ENCODE peak calls at places on chromosomes 7 and 10, in five cellular contexts. T, A, R, M and Z are unnamed samples.

GRCh38 chr7:100840470-100841100 is 11.9 kb upstream of the SLC12A9 start:
- DNase-seq in T (peak), M (no peak), R (no peak), A (no peak), Z (no peak)

GRCh38 chr7:25894002-25894901 is 257.7 kb upstream of the NFE2L3 start:
- DNase-seq in R (peak), T (no peak), M (no peak), A (no peak), Z (no peak)

GRCh38 chr7:20217193-20217948 is at the start of gene MACC1:
- DNase-seq in M (no peak), A (no peak), T (peak), R (peak), Z (peak)

GRCh38 chr10:131445623-131446022 is 134.1 kb upstream of the TCERG1L start:
- DNase-seq in T (peak), M (no peak), A (no peak), R (no peak), Z (no peak)

GRCh38 chr7:98213296-98213873 is 2.1 kb downstream of the BHLHA15 start:
- DNase-seq in T (peak), M (no peak), R (peak), A (no peak), Z (no peak)

GRCh38 chr10:5291501-5292195 is 73.1 kb upstream of the UCN3 start:
- DNase-seq in R (peak), M (no peak), A (no peak), T (no peak), Z (no peak)

GRCh38 chr10:74179124-74179710 is 28.2 kb downstream of the ADK start:
- DNase-seq in T (no peak), M (no peak), R (no peak), A (no peak), Z (no peak)

GRCh38 chr10:17075510-17075909 is 54.1 kb downstream of the CUBN start:
- DNase-seq in T (no peak), A (peak), M (no peak), R (no peak), Z (no peak)

GRCh38 chr7:46637793-46638735 is 717.0 kb upstream of the IGFBP3 start:
- DNase-seq in M (no peak), A (no peak), T (no peak), R (no peak), Z (no peak)

GRCh38 chr7:111486472-111487142 is 75.7 kb downstream of the IMMP2L start:
- DNase-seq in A (peak), T (no peak), M (no peak), R (no peak), Z (no peak)

GRCh38 chr7:25095516-25096345 is 29.3 kb downstream of the CYCS start:
- DNase-seq in T (no peak), R (no peak), A (no peak), M (no peak), Z (no peak)

GRCh38 chr7:90211391-90212148 is at the start of gene STEAP2:
- DNase-seq in M (peak), T (peak), A (peak), R (peak), Z (peak)

GRCh38 chr7:47452715-47453092 is 129.2 kb downstream of the TNS3 start:
- DNase-seq in R (no peak), T (no peak), M (no peak), A (no peak), Z (no peak)

GRCh38 chr7:30170460-30171197 is 35.8 kb downstream of the MTURN start:
- DNase-seq in A (no peak), M (no peak), R (no peak), T (no peak), Z (no peak)

GRCh38 chr7:36343548-36343947 is 46.1 kb upstream of the ANLN start:
- DNase-seq in M (no peak), R (no peak), T (no peak), A (no peak), Z (no peak)

GRCh38 chr10:125155101-125155500 is 5.3 kb downstream of the CTBP2 start:
- DNase-seq in R (no peak), T (no peak), M (no peak), A (no peak), Z (no peak)

DNA sequence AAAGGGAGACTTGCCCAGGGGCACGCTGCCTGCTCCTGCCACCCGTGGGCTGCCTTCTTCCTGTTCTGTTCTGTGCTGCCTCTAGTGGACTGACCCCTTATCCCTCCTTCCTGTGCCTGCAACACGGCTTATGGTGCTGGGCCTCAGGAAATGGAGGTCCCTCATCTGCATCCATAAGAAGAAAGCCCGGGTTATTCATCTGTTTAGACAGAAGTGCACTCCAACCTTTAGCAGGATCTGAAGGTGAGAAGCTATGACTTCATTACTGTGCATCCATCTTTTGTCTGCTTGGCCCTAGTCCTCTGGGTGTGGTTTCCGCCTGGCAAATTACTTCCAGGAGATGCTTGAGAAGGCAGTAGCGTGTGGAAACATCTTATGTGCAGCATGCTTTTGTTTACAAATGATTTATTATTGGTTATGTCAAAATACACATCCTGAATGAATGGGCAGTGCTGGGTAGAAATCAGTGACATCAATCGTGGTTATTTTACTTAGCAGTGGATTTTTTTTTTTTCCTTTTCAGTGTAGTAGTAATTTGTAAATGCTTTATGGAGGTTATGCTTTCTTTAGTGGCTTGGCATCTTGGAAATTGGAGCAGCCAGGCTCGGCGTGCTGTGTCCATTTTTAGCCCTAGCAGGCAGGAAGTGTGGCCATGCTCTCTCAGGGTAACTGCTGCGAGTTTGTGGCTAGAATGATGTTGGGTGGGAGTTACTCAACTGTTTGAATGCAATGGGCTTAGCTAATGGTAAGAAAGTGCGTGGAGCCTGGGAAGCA is 12.7 kb downstream of the PTPRE start:
- DNase-seq in T (no peak), R (no peak), A (no peak), M (no peak), Z (no peak)
- TF ChIP-seq CTCF in T (peak), R (no peak), A (no peak), M (no peak), Z (no peak)

DNA sequence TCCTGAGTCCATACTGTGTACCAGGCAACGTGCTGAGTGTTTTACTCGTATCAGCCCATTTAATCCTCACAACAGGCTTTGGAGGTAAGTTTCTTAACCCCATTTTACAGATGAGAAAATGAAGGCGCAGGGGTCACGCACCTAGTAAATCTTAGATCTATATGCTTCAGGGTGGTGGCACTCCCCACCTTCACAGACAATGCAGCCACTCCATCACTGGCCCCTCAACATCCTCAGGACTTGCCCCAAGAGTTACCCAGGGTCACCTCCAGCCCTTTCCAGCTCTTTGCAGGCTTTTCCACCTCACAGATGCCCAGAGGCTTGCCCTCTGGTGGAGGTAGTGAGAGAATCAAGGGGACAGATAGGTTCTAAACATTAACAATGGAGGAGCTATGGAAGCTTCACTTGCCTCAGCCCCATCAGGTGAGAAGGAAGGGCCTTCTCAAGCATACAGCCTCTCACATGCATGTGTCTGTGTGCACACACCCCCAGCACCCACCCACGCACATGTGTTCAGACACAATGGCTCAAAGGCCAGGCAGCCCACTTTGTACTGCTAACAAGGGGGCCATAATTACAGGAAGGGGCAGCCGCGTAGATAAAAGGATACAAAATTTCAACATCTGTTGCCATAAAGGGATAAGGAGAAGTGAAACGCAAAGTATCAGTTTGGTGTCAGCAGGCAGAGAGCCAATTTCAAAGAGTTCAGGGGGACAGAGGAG is 29.1 kb downstream of the DPCD start:
- DNase-seq in T (peak), M (no peak), A (no peak), R (no peak), Z (no peak)
- TF ChIP-seq CTCF in T (no peak), M (no peak), A (no peak), R (no peak), Z (no peak)

GRCh38 chr10:95464280-95464679 is 96.9 kb downstream of the SORBS1 start:
- DNase-seq in R (no peak), T (no peak), M (no peak), A (no peak), Z (no peak)

GRCh38 chr10:95466450-95466849 is 94.7 kb downstream of the SORBS1 start:
- DNase-seq in M (no peak), T (no peak), R (no peak), A (no peak), Z (no peak)

GRCh38 chr10:95469251-95469650 is 91.9 kb downstream of the SORBS1 start:
- DNase-seq in R (no peak), T (no peak), A (no peak), M (no peak), Z (no peak)

GRCh38 chr10:95469676-95470075 is 91.5 kb downstream of the SORBS1 start:
- DNase-seq in A (no peak), R (no peak), T (no peak), M (no peak), Z (no peak)

DNA sequence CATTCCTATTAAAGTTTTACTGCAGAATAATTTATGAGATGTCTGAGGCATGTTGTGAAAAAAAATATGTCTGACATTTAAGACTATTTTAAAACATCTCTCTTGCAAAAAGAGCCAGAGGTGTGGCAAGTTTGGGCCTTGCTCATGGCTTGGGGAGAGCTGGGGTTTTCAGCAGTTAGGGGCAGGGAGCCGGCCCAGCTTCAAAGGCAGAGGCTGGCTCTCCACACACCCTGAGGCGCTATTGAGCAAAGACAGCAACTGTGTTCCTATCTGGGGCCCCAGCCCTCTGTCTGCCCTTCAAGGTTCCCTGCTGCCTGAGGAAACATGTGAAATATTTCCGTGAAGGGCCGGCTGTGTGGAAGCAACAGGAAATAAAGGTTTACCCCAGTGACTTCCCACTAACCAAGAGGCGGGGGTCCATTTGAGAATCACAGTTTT is 94.0 kb downstream of the SORBS1 start:
- DNase-seq in M (peak), A (no peak), T (peak), R (peak), Z (no peak)
- TF ChIP-seq CTCF in M (no peak), A (no peak), T (peak), R (peak), Z (no peak)

GRCh38 chr10:44071479-44071878 is 313.4 kb downstream of the CXCL12 start:
- DNase-seq in R (no peak), M (no peak), T (no peak), A (no peak), Z (no peak)
- TF ChIP-seq CTCF in R (no peak), M (no peak), T (no peak), A (no peak), Z (no peak)

GRCh38 chr7:158080899-158081445 is 506.7 kb downstream of the PTPRN2 start:
- DNase-seq in T (peak), A (no peak), R (no peak), M (no peak), Z (no peak)
- TF ChIP-seq CTCF in T (no peak), A (no peak), R (no peak), M (no peak), Z (no peak)

GRCh38 chr7:122312789-122313188 is 8.2 kb upstream of the FEZF1 start:
- DNase-seq in R (no peak), A (no peak), T (no peak), M (no peak), Z (no peak)

GRCh38 chr7:122307228-122307619 is 2.7 kb upstream of the FEZF1 start:
- DNase-seq in A (no peak), M (no peak), R (no peak), T (no peak), Z (no peak)

GRCh38 chr7:122311719-122312118 is 7.2 kb upstream of the FEZF1 start:
- DNase-seq in T (no peak), M (no peak), R (no peak), A (no peak), Z (no peak)

GRCh38 chr7:122311280-122311679 is 6.7 kb upstream of the FEZF1 start:
- DNase-seq in M (no peak), T (no peak), R (no peak), A (no peak), Z (no peak)

GRCh38 chr7:122310119-122311021 is 5.8 kb upstream of the FEZF1 start:
- DNase-seq in A (no peak), T (no peak), R (no peak), M (no peak), Z (no peak)
- TF ChIP-seq CTCF in A (no peak), T (no peak), R (no peak), M (no peak), Z (no peak)